ENCODE peak calls at places on chromosomes 2 and 18, in seven cellular contexts. One of them, this sample, is unnamed.

GRCh38 chr2:82848285-82848684 is 1610.8 kb downstream of the SUCLG1 start:
- DNase-seq in neuronal stem cell: no peak
- DNase-seq in trophoblast cell: no peak
- DNase-seq in mesenchymal stem cell: no peak
- DNase-seq in mesendoderm: no peak
- DNase-seq in H9: no peak
- DNase-seq in H1: no peak
- DNase-seq in this sample: no peak

GRCh38 chr2:71069376-71069775 is 928 bp downstream of the NAGK start:
- DNase-seq in neuronal stem cell: no peak
- DNase-seq in trophoblast cell: no peak
- DNase-seq in mesenchymal stem cell: peak; percentile 16
- DNase-seq in mesendoderm: no peak
- DNase-seq in H9: no peak
- DNase-seq in H1: no peak
- DNase-seq in this sample: peak; percentile 56

GRCh38 chr2:231907765-231908164 is 18.4 kb downstream of the NPPC start:
- DNase-seq in neuronal stem cell: no peak
- DNase-seq in trophoblast cell: no peak
- DNase-seq in mesenchymal stem cell: no peak
- DNase-seq in mesendoderm: no peak
- DNase-seq in H9: no peak
- DNase-seq in H1: no peak
- DNase-seq in this sample: no peak

GRCh38 chr2:37149626-37150322 is 7.0 kb downstream of the EIF2AK2 start:
- DNase-seq in neuronal stem cell: no peak
- DNase-seq in trophoblast cell: no peak
- DNase-seq in mesenchymal stem cell: peak; percentile 31
- DNase-seq in mesendoderm: no peak
- DNase-seq in H9: no peak
- DNase-seq in H1: no peak
- DNase-seq in this sample: no peak

GRCh38 chr2:8626572-8626971 is 55.3 kb upstream of the ID2 start:
- DNase-seq in neuronal stem cell: no peak
- DNase-seq in trophoblast cell: no peak
- DNase-seq in mesenchymal stem cell: no peak
- DNase-seq in mesendoderm: no peak
- DNase-seq in H9: no peak
- DNase-seq in H1: no peak
- DNase-seq in this sample: no peak

GRCh38 chr2:201182650-201183372 is at the start of gene CASP10:
- DNase-seq in neuronal stem cell: no peak
- DNase-seq in trophoblast cell: peak; percentile 27
- DNase-seq in mesenchymal stem cell: peak; percentile 52
- DNase-seq in mesendoderm: peak; percentile 95
- DNase-seq in H9: peak; percentile 37
- DNase-seq in H1: no peak
- DNase-seq in this sample: peak; percentile 55

GRCh38 chr2:43542285-43542933 is 53.4 kb downstream of the THADA start:
- DNase-seq in neuronal stem cell: no peak
- DNase-seq in trophoblast cell: no peak
- DNase-seq in mesenchymal stem cell: peak; percentile 67
- DNase-seq in mesendoderm: peak; percentile 35
- DNase-seq in H9: no peak
- DNase-seq in H1: no peak
- DNase-seq in this sample: peak; percentile 68

GRCh38 chr2:231177156-231178007 is 21.0 kb upstream of the ARMC9 start:
- DNase-seq in neuronal stem cell: no peak
- DNase-seq in trophoblast cell: no peak
- DNase-seq in mesenchymal stem cell: peak; percentile 76
- DNase-seq in mesendoderm: no peak
- DNase-seq in H9: no peak
- DNase-seq in H1: no peak
- DNase-seq in this sample: no peak

GRCh38 chr2:26616032-26616863 is 24.9 kb downstream of the CIB4 start:
- DNase-seq in neuronal stem cell: no peak
- DNase-seq in trophoblast cell: no peak
- DNase-seq in mesenchymal stem cell: no peak
- DNase-seq in mesendoderm: no peak
- DNase-seq in H9: peak; percentile 22
- DNase-seq in H1: no peak
- DNase-seq in this sample: no peak

GRCh38 chr2:9692392-9693137 is 61.8 kb upstream of the YWHAQ start:
- DNase-seq in neuronal stem cell: no peak
- DNase-seq in trophoblast cell: no peak
- DNase-seq in mesenchymal stem cell: no peak
- DNase-seq in mesendoderm: no peak
- DNase-seq in H9: peak; percentile 60
- DNase-seq in H1: peak; percentile 56
- DNase-seq in this sample: no peak

GRCh38 chr18:76450912-76451421 is 44.1 kb downstream of the ZNF516 start:
- DNase-seq in neuronal stem cell: peak; percentile 35
- DNase-seq in trophoblast cell: no peak
- DNase-seq in mesenchymal stem cell: peak; percentile 83
- DNase-seq in mesendoderm: peak; percentile 65
- DNase-seq in H9: peak; percentile 51
- DNase-seq in H1: peak; percentile 52
- DNase-seq in this sample: peak; percentile 72

GRCh38 chr18:75454022-75454795 is 26.7 kb upstream of the SMIM21 start:
- DNase-seq in neuronal stem cell: no peak
- DNase-seq in trophoblast cell: no peak
- DNase-seq in mesenchymal stem cell: no peak
- DNase-seq in mesendoderm: no peak
- DNase-seq in H9: no peak
- DNase-seq in H1: no peak
- DNase-seq in this sample: peak; percentile 23

GRCh38 chr2:199861116-199861774 is 10.3 kb upstream of the FTCDNL1 start:
- DNase-seq in neuronal stem cell: no peak
- DNase-seq in trophoblast cell: no peak
- DNase-seq in mesenchymal stem cell: peak; percentile 24
- DNase-seq in mesendoderm: peak; percentile 25
- DNase-seq in H9: no peak
- DNase-seq in H1: no peak
- DNase-seq in this sample: peak; percentile 38

GRCh38 chr2:100646039-100646438 is 83.2 kb downstream of the PDCL3 start:
- DNase-seq in neuronal stem cell: no peak
- DNase-seq in trophoblast cell: no peak
- DNase-seq in mesenchymal stem cell: no peak
- DNase-seq in mesendoderm: no peak
- DNase-seq in H9: no peak
- DNase-seq in H1: no peak
- DNase-seq in this sample: no peak

GRCh38 chr2:26462100-26462499 is 15.8 kb downstream of the OTOF start:
- DNase-seq in neuronal stem cell: no peak
- DNase-seq in trophoblast cell: no peak
- DNase-seq in mesenchymal stem cell: no peak
- DNase-seq in mesendoderm: no peak
- DNase-seq in H9: no peak
- DNase-seq in H1: no peak
- DNase-seq in this sample: no peak

GRCh38 chr18:26017929-26018328 is 72.5 kb downstream of the SS18 start:
- DNase-seq in neuronal stem cell: no peak
- DNase-seq in trophoblast cell: no peak
- DNase-seq in mesenchymal stem cell: no peak
- DNase-seq in mesendoderm: no peak
- DNase-seq in H9: no peak
- DNase-seq in H1: no peak
- DNase-seq in this sample: no peak

GRCh38 chr2:213152065-213152794 is 818 bp upstream of the IKZF2 start:
- DNase-seq in neuronal stem cell: peak; percentile 66
- DNase-seq in trophoblast cell: peak; percentile 76
- DNase-seq in mesenchymal stem cell: peak; percentile 83
- DNase-seq in mesendoderm: peak; percentile 71
- DNase-seq in H9: peak; percentile 53
- DNase-seq in H1: no peak
- DNase-seq in this sample: peak; percentile 77

DNA sequence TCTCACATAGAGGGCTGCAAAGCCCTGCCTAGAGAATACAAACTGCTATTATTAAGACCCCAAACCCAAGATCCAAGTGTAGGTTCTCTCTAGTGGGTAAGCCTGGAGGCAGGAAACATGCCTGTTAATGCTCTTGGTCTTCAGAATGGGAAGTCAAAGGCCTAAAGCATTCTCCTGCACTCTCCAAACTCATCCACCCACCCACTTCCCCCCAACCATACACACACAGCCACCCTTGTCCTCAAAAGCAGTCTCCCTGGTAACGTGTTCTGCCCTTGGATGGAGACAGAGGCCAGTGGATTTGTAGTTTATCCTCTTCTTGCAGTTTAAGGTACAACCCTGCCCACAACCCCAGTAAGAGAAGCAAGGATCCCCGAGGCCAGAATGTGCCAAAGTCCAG is 22.9 kb downstream of the TMEM247 start:
- DNase-seq in neuronal stem cell: no peak
- DNase-seq in trophoblast cell: no peak
- DNase-seq in mesenchymal stem cell: no peak
- DNase-seq in mesendoderm: no peak
- DNase-seq in H9: no peak
- DNase-seq in H1: no peak
- DNase-seq in this sample: no peak
- H2AK5ac ChIP-seq in neuronal stem cell: no peak overlapping the region
- H2AK5ac ChIP-seq in trophoblast cell: no peak overlapping the region
- H2AK5ac ChIP-seq in mesenchymal stem cell: no peak overlapping the region
- H2AK5ac ChIP-seq in mesendoderm: no peak overlapping the region
- H2AK5ac ChIP-seq in H9: no peak overlapping the region
- H2AK5ac ChIP-seq in H1: no peak overlapping the region
- H2AK5ac ChIP-seq in this sample: no peak overlapping the region

GRCh38 chr2:80300346-80300745 is 4.2 kb downstream of the LRRTM1 start:
- DNase-seq in neuronal stem cell: no peak
- DNase-seq in trophoblast cell: no peak
- DNase-seq in mesenchymal stem cell: no peak
- DNase-seq in mesendoderm: peak; percentile 23
- DNase-seq in H9: no peak
- DNase-seq in H1: no peak
- DNase-seq in this sample: no peak
- H2AK5ac ChIP-seq in neuronal stem cell: no peak overlapping the region
- H2AK5ac ChIP-seq in trophoblast cell: no peak overlapping the region
- H2AK5ac ChIP-seq in mesenchymal stem cell: no peak overlapping the region
- H2AK5ac ChIP-seq in mesendoderm: no peak overlapping the region
- H2AK5ac ChIP-seq in H9: no peak overlapping the region
- H2AK5ac ChIP-seq in H1: no peak overlapping the region
- H2AK5ac ChIP-seq in this sample: no peak overlapping the region

DNA sequence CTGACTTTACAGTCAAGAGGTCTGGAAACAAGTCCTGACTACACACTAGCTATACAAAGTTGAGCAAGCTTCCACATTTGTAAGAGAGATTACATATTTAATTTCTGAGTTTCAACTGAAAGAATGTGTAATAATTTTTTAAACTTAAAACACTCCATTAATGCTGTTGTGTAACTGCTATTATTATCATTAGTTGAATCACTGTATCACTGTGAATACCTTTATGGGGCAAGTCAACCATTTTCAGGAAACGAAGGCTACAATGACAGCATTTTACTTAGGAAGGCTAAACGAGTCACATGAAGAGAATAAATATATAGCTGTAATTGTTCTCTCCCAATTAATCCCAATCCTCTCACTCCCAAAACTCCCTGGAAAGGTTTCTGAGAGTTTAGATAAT is 46.3 kb downstream of the TRIP12 start:
- DNase-seq in neuronal stem cell: no peak
- DNase-seq in trophoblast cell: no peak
- DNase-seq in mesenchymal stem cell: no peak
- DNase-seq in mesendoderm: no peak
- DNase-seq in H9: no peak
- DNase-seq in H1: no peak
- DNase-seq in this sample: no peak
- H2AK5ac ChIP-seq in neuronal stem cell: no peak overlapping the region
- H2AK5ac ChIP-seq in trophoblast cell: no peak overlapping the region
- H2AK5ac ChIP-seq in mesenchymal stem cell: no peak overlapping the region
- H2AK5ac ChIP-seq in mesendoderm: no peak overlapping the region
- H2AK5ac ChIP-seq in H9: no peak overlapping the region
- H2AK5ac ChIP-seq in H1: no peak overlapping the region
- H2AK5ac ChIP-seq in this sample: no peak overlapping the region

DNA sequence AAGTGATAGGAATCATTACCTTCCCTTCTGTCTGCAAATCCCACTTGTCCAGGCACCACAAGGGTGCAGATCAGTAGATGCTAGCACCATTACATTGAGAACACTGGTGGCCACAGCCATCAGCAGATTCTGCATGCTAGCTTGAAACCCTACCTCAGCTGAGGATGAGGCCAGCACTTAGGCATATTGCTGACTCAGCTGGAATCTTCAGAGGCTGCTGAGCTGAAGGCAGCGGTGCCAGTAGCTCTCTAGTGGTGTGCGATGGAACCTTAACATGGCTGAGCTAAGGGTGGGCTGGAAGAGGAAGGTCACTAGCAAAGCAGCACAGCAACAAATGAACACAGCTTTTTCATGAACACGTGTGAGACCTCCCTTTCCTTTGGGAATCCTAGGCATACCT is 19.0 kb upstream of the CPO start:
- DNase-seq in neuronal stem cell: no peak
- DNase-seq in trophoblast cell: no peak
- DNase-seq in mesenchymal stem cell: no peak
- DNase-seq in mesendoderm: peak; percentile 54
- DNase-seq in H9: peak; percentile 37
- DNase-seq in H1: no peak
- DNase-seq in this sample: no peak
- H2AK5ac ChIP-seq in neuronal stem cell: no peak overlapping the region
- H2AK5ac ChIP-seq in trophoblast cell: no peak overlapping the region
- H2AK5ac ChIP-seq in mesenchymal stem cell: no peak overlapping the region
- H2AK5ac ChIP-seq in mesendoderm: no peak overlapping the region
- H2AK5ac ChIP-seq in H9: no peak overlapping the region
- H2AK5ac ChIP-seq in H1: no peak overlapping the region
- H2AK5ac ChIP-seq in this sample: no peak overlapping the region

This sample was measured in IMR-90.